ENCODE peak calls at places on chromosome 19, in four cellular contexts. R is endothelial cell of umbilical vein, P is MM.1S, H is body of pancreas. K is an unnamed sample. For H3K36me3 and H3K4me1, the result is how much of the 10 kb centered on the place peaks cover.

GRCh38 chr19:46818812-46819211 is 30.4 kb upstream of the SLC1A5 start:
- DNase-seq in H (no peak), R (no peak), P (peak), K (no peak)

GRCh38 chr19:3669134-3669436 is 31.2 kb downstream of the PIP5K1C start:
- DNase-seq in P (no peak), H (no peak), R (no peak), K (no peak)

GRCh38 chr19:33302175-33302973 is at the start of gene CEBPA:
- DNase-seq in H (peak), P (peak), R (peak), K (peak)

GRCh38 chr19:48332351-48332661 is 7.0 kb downstream of the EMP3 start:
- DNase-seq in P (no peak), H (no peak), R (no peak), K (no peak)

GRCh38 chr19:29623726-29624488 is 17.8 kb downstream of the POP4 start:
- DNase-seq in H (no peak), P (no peak), R (no peak), K (no peak)

GRCh38 chr19:53878786-53879144 is 3.2 kb upstream of the PRKCG start:
- DNase-seq in P (no peak), R (peak), H (no peak), K (no peak)

GRCh38 chr19:18543814-18544475 is 572 bp upstream of the FKBP8 start:
- DNase-seq in H (peak), P (peak), R (peak), K (peak)

GRCh38 chr19:30479231-30479630 is 107.0 kb downstream of the ZNF536 start:
- DNase-seq in R (no peak), H (peak), P (no peak), K (no peak)

GRCh38 chr19:8050274-8051096 is 2.1 kb upstream of the CCL25 start:
- DNase-seq in R (peak), P (peak), H (peak), K (peak)

GRCh38 chr19:53884256-53884655 is 2.3 kb downstream of the PRKCG start:
- DNase-seq in H (no peak), P (no peak), R (no peak), K (no peak)

GRCh38 chr19:17553256-17553655 is 2.2 kb upstream of the COLGALT1 start:
- DNase-seq in P (no peak), H (peak), R (peak), K (no peak)

GRCh38 chr19:12840091-12841079 is 2.1 kb downstream of the MAST1 start:
- DNase-seq in H (peak), P (peak), R (peak), K (peak)

GRCh38 chr19:53883231-53883661 is 1.2 kb downstream of the PRKCG start:
- DNase-seq in P (no peak), R (no peak), H (no peak), K (no peak)

GRCh38 chr19:49098795-49099194 is 13.5 kb downstream of the SNRNP70 start:
- DNase-seq in H (no peak), R (no peak), P (no peak), K (no peak)

GRCh38 chr19:8242212-8242821 is 33.1 kb downstream of the CERS4 start:
- DNase-seq in P (no peak), H (no peak), R (no peak), K (no peak)

GRCh38 chr19:50492303-50493052 is 15.8 kb upstream of the GARIN5A start:
- DNase-seq in H (no peak), R (no peak), P (no peak), K (peak)

GRCh38 chr19:50980203-50980602 is 3.5 kb downstream of the KLK7 start:
- DNase-seq in R (no peak), P (no peak), H (no peak), K (no peak)

GRCh38 chr19:45423589-45424190 is at the start of gene ERCC1:
- DNase-seq in H (peak), R (peak), P (peak), K (peak)

GRCh38 chr19:10486551-10486950 is 16.6 kb downstream of the KEAP1 start:
- DNase-seq in P (no peak), H (no peak), R (no peak), K (no peak)
- H3K36me3 ChIP-seq in P (under half), H (under half), R (under half), K (under half)

GRCh38 chr19:35885225-35885624 is 15.1 kb downstream of the NFKBID start:
- DNase-seq in R (no peak), H (no peak), P (no peak), K (no peak)
- H3K4me1 ChIP-seq in R (under half), H (under half), P (under half), K (under half)

GRCh38 chr19:6452223-6452614 is 7.4 kb downstream of the SLC25A23 start:
- DNase-seq in H (no peak), R (no peak), P (no peak), K (no peak)
- H3K4me3 ChIP-seq in H (no peak), R (no peak), P (no peak), K (no peak)

GRCh38 chr19:2076481-2077082 is 19.5 kb downstream of the MOB3A start:
- DNase-seq in R (no peak), H (no peak), P (no peak), K (no peak)

GRCh38 chr19:2077833-2078619 is 18.1 kb downstream of the MOB3A start:
- DNase-seq in H (no peak), P (no peak), R (no peak), K (no peak)

GRCh38 chr19:2079076-2079864 is 16.9 kb downstream of the MOB3A start:
- DNase-seq in P (no peak), R (no peak), H (no peak), K (no peak)

GRCh38 chr19:2079865-2080301 is 16.2 kb downstream of the MOB3A start:
- DNase-seq in H (no peak), P (no peak), R (no peak), K (no peak)

DNA sequence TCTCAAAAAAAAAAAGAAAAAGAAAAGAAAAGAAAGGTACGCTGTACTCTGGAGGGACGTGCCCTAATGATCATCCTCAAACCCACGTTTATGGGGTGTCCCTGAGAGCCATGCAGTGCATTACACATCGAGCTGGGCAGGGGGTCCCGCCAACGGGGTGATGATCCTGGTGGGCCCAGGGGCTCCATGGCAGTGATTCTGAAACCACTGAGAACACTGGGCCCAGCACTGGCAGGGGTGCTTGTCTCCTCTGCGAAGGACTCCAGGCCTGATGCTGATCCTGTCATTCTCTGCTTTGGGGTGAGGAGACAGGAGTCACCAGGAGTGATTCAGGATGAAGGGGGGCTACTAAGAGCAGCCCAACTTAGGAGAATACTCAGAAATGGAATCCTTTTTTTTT is 18.7 kb downstream of the MOB3A start:
- DNase-seq in H (no peak), P (no peak), R (no peak), K (no peak)
- H3K36me3 ChIP-seq in H (under half), P (under half), R (under half), K (half or more)

GRCh38 chr19:41410655-41411054 is 13.0 kb downstream of the BCKDHA start:
- DNase-seq in R (no peak), P (no peak), H (no peak), K (no peak)
- H3K4me1 ChIP-seq in R (under half), P (under half), H (under half), K (under half)

DNA sequence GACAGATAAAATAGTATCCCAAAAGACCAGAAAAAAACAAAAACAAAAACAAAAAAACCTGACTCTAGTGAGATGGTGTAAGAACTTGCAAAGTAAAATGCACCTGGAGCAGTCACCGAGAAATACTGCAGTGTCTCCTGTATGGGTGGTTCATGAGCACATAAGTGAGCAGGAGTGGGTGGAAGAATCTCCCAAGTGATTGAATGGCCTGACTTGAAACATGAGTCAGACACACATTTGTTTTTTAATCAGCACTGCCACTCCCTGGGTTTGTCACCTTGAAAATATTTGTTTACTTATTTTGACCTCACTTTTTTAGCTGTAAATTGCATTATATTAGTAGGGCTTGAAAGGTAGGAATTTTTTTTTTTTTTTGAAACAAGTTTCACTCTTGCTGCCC is 2.0 kb downstream of the ZNF431 start:
- DNase-seq in P (no peak), R (no peak), H (no peak), K (no peak)
- H3K4me3 ChIP-seq in P (no peak), R (no peak), H (no peak), K (no peak)

DNA sequence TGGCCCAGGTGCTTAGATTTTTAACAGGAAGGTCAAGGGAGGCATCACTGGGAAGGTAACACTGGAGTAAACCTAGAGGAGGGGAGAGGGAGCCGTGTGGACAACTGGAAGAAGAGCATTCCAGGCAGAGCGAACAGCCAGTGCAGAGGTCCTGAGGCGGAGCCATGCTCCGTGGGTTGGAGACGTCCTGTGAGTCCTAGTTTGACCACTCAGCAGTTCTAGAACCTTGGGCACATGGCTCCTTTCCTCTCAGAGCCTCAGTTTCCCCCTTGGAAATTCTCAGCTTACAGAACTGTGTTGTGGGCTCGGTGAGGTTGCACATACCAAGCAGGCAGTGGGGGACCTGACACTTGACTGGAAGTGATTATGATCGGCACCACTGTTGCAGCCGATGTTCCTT is 130.9 kb downstream of the DPF1 start:
- DNase-seq in H (no peak), R (no peak), P (no peak), K (no peak)
- H3K36me3 ChIP-seq in H (under half), R (under half), P (under half), K (under half)

DNA sequence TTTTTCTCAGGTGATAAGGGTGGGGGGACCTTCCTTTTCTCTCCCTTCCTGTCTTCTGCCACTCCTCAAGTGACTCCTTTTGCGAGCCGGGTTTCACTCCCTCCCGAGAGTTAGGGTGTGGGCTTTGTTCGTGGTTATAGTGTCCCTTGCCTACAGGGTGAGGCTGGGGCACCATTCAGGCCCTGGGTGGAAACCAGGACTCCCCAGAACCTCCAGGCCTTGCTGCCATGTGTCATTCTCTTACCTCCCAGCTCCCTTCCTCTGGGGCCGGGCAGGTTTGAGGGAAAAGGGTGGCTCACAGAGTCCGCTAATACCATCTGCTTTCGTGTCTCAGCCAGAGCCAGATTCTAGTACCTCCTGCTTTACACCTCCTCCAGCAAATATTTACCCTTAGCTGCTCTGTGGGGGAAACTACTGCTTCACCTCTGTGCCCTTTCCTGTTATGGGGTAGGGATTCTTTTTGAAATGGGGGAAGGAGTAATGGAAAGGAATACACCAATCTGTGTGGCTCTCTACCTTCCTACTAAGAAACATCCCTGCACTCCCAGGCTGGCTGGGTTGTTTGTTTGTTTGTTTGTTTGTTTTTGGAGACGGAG is 2.8 kb downstream of the ACTN4 start:
- DNase-seq in R (no peak), P (no peak), H (peak), K (no peak)
- H3K4me1 ChIP-seq in R (half or more), P (under half), H (half or more), K (half or more)

DNA sequence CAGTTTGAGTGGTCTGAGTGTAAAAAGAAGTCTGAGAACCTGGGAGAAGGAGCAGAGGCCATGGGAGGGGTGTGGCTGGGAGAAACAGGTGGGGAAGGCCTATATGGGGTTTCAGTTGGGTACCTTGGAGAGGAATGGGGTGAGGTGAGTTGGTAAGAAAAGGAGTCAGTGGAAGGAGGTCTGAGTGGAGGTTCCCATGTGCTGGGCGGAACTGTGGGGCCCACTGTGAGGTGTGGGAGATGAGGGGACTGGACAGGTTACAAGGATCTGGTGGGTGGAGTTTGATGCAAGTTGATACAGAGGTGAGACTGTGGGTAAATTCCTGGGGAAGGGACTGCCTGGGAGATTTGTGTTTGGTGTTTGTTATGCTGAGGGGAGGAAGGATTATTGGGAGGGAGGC is 2.1 kb downstream of the ZNF574 start:
- DNase-seq in H (no peak), P (no peak), R (no peak), K (no peak)
- H3K4me3 ChIP-seq in H (no peak), P (no peak), R (no peak), K (no peak)

GRCh38 chr19:16208847-16209246 is 11.1 kb downstream of the AP1M1 start:
- DNase-seq in H (no peak), P (no peak), R (no peak), K (no peak)
- H3K36me3 ChIP-seq in H (under half), P (under half), R (under half), K (under half)

K was measured in CD4-positive, CD25-positive, alpha-beta regulatory T cell.